ENCODE peak calls at places on chromosomes 12 and 14, in seven cellular contexts. One of them, this sample, is unnamed.
A peak's percentile ranks its signal among the peaks of the same experiment; 100 is the strongest.

GRCh38 chr14:91569301-91569700 is 59.2 kb upstream of the PPP4R3A start:
- DNase-seq in transverse colon: no peak
- DNase-seq in vagina: no peak
- DNase-seq in sigmoid colon: no peak
- DNase-seq in HCT116: no peak
- DNase-seq in H1: no peak
- DNase-seq in SK-N-SH: no peak
- DNase-seq in this sample: no peak

GRCh38 chr14:77509366-77509765 is 10.8 kb upstream of the ISM2 start:
- DNase-seq in transverse colon: no peak
- DNase-seq in vagina: no peak
- DNase-seq in sigmoid colon: no peak
- DNase-seq in HCT116: no peak
- DNase-seq in H1: no peak
- DNase-seq in SK-N-SH: no peak
- DNase-seq in this sample: no peak

GRCh38 chr14:54550514-54550913 is 16.4 kb upstream of the SAMD4A start:
- DNase-seq in transverse colon: no peak
- DNase-seq in vagina: no peak
- DNase-seq in sigmoid colon: no peak
- DNase-seq in HCT116: no peak
- DNase-seq in H1: no peak
- DNase-seq in SK-N-SH: no peak
- DNase-seq in this sample: no peak

GRCh38 chr14:94312481-94313246 is 10.5 kb downstream of the SERPINA6 start:
- DNase-seq in transverse colon: no peak
- DNase-seq in vagina: peak; percentile 64
- DNase-seq in sigmoid colon: no peak
- DNase-seq in HCT116: no peak
- DNase-seq in H1: peak; percentile 28
- DNase-seq in SK-N-SH: no peak
- DNase-seq in this sample: no peak

GRCh38 chr12:46459881-46460545 is 87.4 kb upstream of the SLC38A2 start:
- DNase-seq in transverse colon: peak; percentile 14
- DNase-seq in vagina: no peak
- DNase-seq in sigmoid colon: no peak
- DNase-seq in HCT116: no peak
- DNase-seq in H1: no peak
- DNase-seq in SK-N-SH: no peak
- DNase-seq in this sample: no peak

GRCh38 chr14:93941293-93941910 is 14.3 kb downstream of the FAM181A start:
- DNase-seq in transverse colon: no peak
- DNase-seq in vagina: no peak
- DNase-seq in sigmoid colon: no peak
- DNase-seq in HCT116: no peak
- DNase-seq in H1: no peak
- DNase-seq in SK-N-SH: no peak
- DNase-seq in this sample: peak; percentile 73

GRCh38 chr12:81809829-81810595 is 50.9 kb upstream of the PPFIA2 start:
- DNase-seq in transverse colon: no peak
- DNase-seq in vagina: no peak
- DNase-seq in sigmoid colon: no peak
- DNase-seq in HCT116: no peak
- DNase-seq in H1: no peak
- DNase-seq in SK-N-SH: no peak
- DNase-seq in this sample: no peak

GRCh38 chr14:69887740-69888657 is 8.8 kb downstream of the SMOC1 start:
- DNase-seq in transverse colon: no peak
- DNase-seq in vagina: peak; percentile 58
- DNase-seq in sigmoid colon: no peak
- DNase-seq in HCT116: no peak
- DNase-seq in H1: peak; percentile 10
- DNase-seq in SK-N-SH: no peak
- DNase-seq in this sample: no peak

GRCh38 chr12:107718606-107719005 is 33.0 kb downstream of the PWP1 start:
- DNase-seq in transverse colon: no peak
- DNase-seq in vagina: no peak
- DNase-seq in sigmoid colon: no peak
- DNase-seq in HCT116: no peak
- DNase-seq in H1: no peak
- DNase-seq in SK-N-SH: no peak
- DNase-seq in this sample: no peak

GRCh38 chr14:92747701-92748258 is 647 bp downstream of the LGMN start:
- DNase-seq in transverse colon: peak; percentile 24
- DNase-seq in vagina: no peak
- DNase-seq in sigmoid colon: no peak
- DNase-seq in HCT116: no peak
- DNase-seq in H1: no peak
- DNase-seq in SK-N-SH: peak; percentile 25
- DNase-seq in this sample: no peak

GRCh38 chr12:46556105-46556559 is 183.6 kb upstream of the SLC38A2 start:
- DNase-seq in transverse colon: no peak
- DNase-seq in vagina: no peak
- DNase-seq in sigmoid colon: no peak
- DNase-seq in HCT116: peak; percentile 84
- DNase-seq in H1: no peak
- DNase-seq in SK-N-SH: no peak
- DNase-seq in this sample: no peak

GRCh38 chr12:91893476-91893875 is 252.2 kb downstream of the BTG1 start:
- DNase-seq in transverse colon: no peak
- DNase-seq in vagina: no peak
- DNase-seq in sigmoid colon: no peak
- DNase-seq in HCT116: no peak
- DNase-seq in H1: no peak
- DNase-seq in SK-N-SH: no peak
- DNase-seq in this sample: no peak
- TF ChIP-seq POLR2AphosphoS5 in transverse colon: no peak
- TF ChIP-seq POLR2AphosphoS5 in vagina: no peak
- TF ChIP-seq POLR2AphosphoS5 in sigmoid colon: no peak
- TF ChIP-seq POLR2AphosphoS5 in HCT116: no peak
- TF ChIP-seq POLR2AphosphoS5 in H1: no peak
- TF ChIP-seq POLR2AphosphoS5 in SK-N-SH: no peak
- TF ChIP-seq POLR2AphosphoS5 in this sample: no peak

GRCh38 chr12:56898938-56899337 is 35.3 kb downstream of the SDR9C7 start:
- DNase-seq in transverse colon: no peak
- DNase-seq in vagina: no peak
- DNase-seq in sigmoid colon: no peak
- DNase-seq in HCT116: no peak
- DNase-seq in H1: no peak
- DNase-seq in SK-N-SH: no peak
- DNase-seq in this sample: no peak
- H3K9me3 ChIP-seq in transverse colon: peaks cover 16% of the 10 kb centered on the region
- H3K9me3 ChIP-seq in vagina: peaks cover 10% of the 10 kb centered on the region
- H3K9me3 ChIP-seq in sigmoid colon: peaks cover 6% of the 10 kb centered on the region
- H3K9me3 ChIP-seq in HCT116: no peaks in the 10 kb centered on the region
- H3K9me3 ChIP-seq in H1: peaks cover 52% of the 10 kb centered on the region
- H3K9me3 ChIP-seq in SK-N-SH: no peaks in the 10 kb centered on the region
- H3K9me3 ChIP-seq in this sample: peaks cover 46% of the 10 kb centered on the region

GRCh38 chr14:104215706-104216334 is 77.4 kb downstream of the KIF26A start:
- DNase-seq in transverse colon: no peak
- DNase-seq in vagina: no peak
- DNase-seq in sigmoid colon: no peak
- DNase-seq in HCT116: no peak
- DNase-seq in H1: no peak
- DNase-seq in SK-N-SH: no peak
- DNase-seq in this sample: no peak
- TF ChIP-seq POLR2AphosphoS5 in transverse colon: no peak
- TF ChIP-seq POLR2AphosphoS5 in vagina: no peak
- TF ChIP-seq POLR2AphosphoS5 in sigmoid colon: no peak
- TF ChIP-seq POLR2AphosphoS5 in HCT116: no peak
- TF ChIP-seq POLR2AphosphoS5 in H1: no peak
- TF ChIP-seq POLR2AphosphoS5 in SK-N-SH: no peak
- TF ChIP-seq POLR2AphosphoS5 in this sample: no peak

GRCh38 chr12:114294303-114294685 is 111.7 kb downstream of the TBX5 start:
- DNase-seq in transverse colon: no peak
- DNase-seq in vagina: no peak
- DNase-seq in sigmoid colon: no peak
- DNase-seq in HCT116: no peak
- DNase-seq in H1: no peak
- DNase-seq in SK-N-SH: no peak
- DNase-seq in this sample: no peak
- H3K9me3 ChIP-seq in transverse colon: no peaks in the 10 kb centered on the region
- H3K9me3 ChIP-seq in vagina: no peaks in the 10 kb centered on the region
- H3K9me3 ChIP-seq in sigmoid colon: peaks cover 4% of the 10 kb centered on the region
- H3K9me3 ChIP-seq in HCT116: no peaks in the 10 kb centered on the region
- H3K9me3 ChIP-seq in H1: peaks cover 3% of the 10 kb centered on the region
- H3K9me3 ChIP-seq in SK-N-SH: no peaks in the 10 kb centered on the region
- H3K9me3 ChIP-seq in this sample: peaks cover 14% of the 10 kb centered on the region

GRCh38 chr14:99634443-99634842 is 10.5 kb upstream of the HHIPL1 start:
- DNase-seq in transverse colon: no peak
- DNase-seq in vagina: no peak
- DNase-seq in sigmoid colon: no peak
- DNase-seq in HCT116: no peak
- DNase-seq in H1: no peak
- DNase-seq in SK-N-SH: no peak
- DNase-seq in this sample: no peak
- TF ChIP-seq POLR2AphosphoS5 in transverse colon: no peak
- TF ChIP-seq POLR2AphosphoS5 in vagina: no peak
- TF ChIP-seq POLR2AphosphoS5 in sigmoid colon: no peak
- TF ChIP-seq POLR2AphosphoS5 in HCT116: no peak
- TF ChIP-seq POLR2AphosphoS5 in H1: no peak
- TF ChIP-seq POLR2AphosphoS5 in SK-N-SH: no peak
- TF ChIP-seq POLR2AphosphoS5 in this sample: no peak

DNA sequence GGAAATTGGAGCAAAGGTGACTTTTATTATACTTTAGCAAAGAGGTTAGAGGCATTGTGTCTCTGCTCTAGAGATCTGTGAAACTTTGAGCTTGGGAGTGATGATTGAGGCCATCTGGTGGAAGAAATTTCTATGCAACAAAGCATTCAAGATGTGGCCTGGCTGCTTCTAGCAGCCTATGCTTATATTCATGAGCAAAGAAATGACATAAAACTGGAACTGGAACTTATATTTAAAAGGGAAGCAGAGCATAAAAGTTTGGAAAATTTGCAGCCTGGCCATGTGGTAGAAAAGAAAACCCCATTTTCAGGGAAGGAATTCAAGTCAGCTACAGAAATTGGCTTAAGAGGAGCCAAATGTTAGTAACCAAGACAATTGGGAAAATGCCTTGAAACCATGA is 70.4 kb downstream of the SDR9C7 start:
- DNase-seq in transverse colon: no peak
- DNase-seq in vagina: no peak
- DNase-seq in sigmoid colon: no peak
- DNase-seq in HCT116: no peak
- DNase-seq in H1: no peak
- DNase-seq in SK-N-SH: no peak
- DNase-seq in this sample: no peak
- H3K9me3 ChIP-seq in transverse colon: peaks cover 36% of the 10 kb centered on the region
- H3K9me3 ChIP-seq in vagina: peaks cover 30% of the 10 kb centered on the region
- H3K9me3 ChIP-seq in sigmoid colon: peaks cover 16% of the 10 kb centered on the region
- H3K9me3 ChIP-seq in HCT116: peaks cover 20% of the 10 kb centered on the region
- H3K9me3 ChIP-seq in H1: peaks cover 60% of the 10 kb centered on the region
- H3K9me3 ChIP-seq in SK-N-SH: no peaks in the 10 kb centered on the region
- H3K9me3 ChIP-seq in this sample: peaks cover 23% of the 10 kb centered on the region

GRCh38 chr12:49556391-49557186 is 11.4 kb downstream of the MCRS1 start:
- DNase-seq in transverse colon: no peak
- DNase-seq in vagina: no peak
- DNase-seq in sigmoid colon: no peak
- DNase-seq in HCT116: no peak
- DNase-seq in H1: no peak
- DNase-seq in SK-N-SH: peak; percentile 10
- DNase-seq in this sample: no peak
- TF ChIP-seq POLR2AphosphoS5 in transverse colon: no peak
- TF ChIP-seq POLR2AphosphoS5 in vagina: no peak
- TF ChIP-seq POLR2AphosphoS5 in sigmoid colon: no peak
- TF ChIP-seq POLR2AphosphoS5 in HCT116: no peak
- TF ChIP-seq POLR2AphosphoS5 in H1: no peak
- TF ChIP-seq POLR2AphosphoS5 in SK-N-SH: no peak
- TF ChIP-seq POLR2AphosphoS5 in this sample: no peak

DNA sequence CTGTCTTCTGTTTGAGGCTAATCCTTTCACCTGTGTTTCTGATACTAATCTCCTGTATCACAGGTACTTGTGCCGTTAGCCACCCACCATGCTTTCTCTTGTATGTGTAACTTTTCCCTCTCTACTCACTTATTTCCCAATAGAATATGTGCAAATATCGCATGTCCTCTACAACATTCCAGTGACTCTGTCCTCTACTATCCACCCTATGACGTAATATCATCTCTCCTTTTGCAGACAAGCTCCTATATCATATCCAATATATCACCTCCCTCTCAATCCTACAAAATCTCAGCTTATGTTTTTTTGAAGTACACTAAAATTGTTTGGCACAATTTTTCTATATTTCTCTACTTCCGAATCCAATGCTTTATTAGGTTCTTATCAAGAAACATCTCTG is 232.6 kb upstream of the LRFN5 start:
- DNase-seq in transverse colon: no peak
- DNase-seq in vagina: no peak
- DNase-seq in sigmoid colon: no peak
- DNase-seq in HCT116: no peak
- DNase-seq in H1: no peak
- DNase-seq in SK-N-SH: no peak
- DNase-seq in this sample: no peak
- H3K9me3 ChIP-seq in transverse colon: peaks cover 4% of the 10 kb centered on the region
- H3K9me3 ChIP-seq in vagina: no peaks in the 10 kb centered on the region
- H3K9me3 ChIP-seq in sigmoid colon: no peaks in the 10 kb centered on the region
- H3K9me3 ChIP-seq in HCT116: no peaks in the 10 kb centered on the region
- H3K9me3 ChIP-seq in H1: no peaks in the 10 kb centered on the region
- H3K9me3 ChIP-seq in SK-N-SH: no peaks in the 10 kb centered on the region
- H3K9me3 ChIP-seq in this sample: no peaks in the 10 kb centered on the region

GRCh38 chr14:64112859-64113258 is 181.3 kb downstream of the ESR2 start:
- DNase-seq in transverse colon: peak; percentile 58
- DNase-seq in vagina: no peak
- DNase-seq in sigmoid colon: no peak
- DNase-seq in HCT116: no peak
- DNase-seq in H1: no peak
- DNase-seq in SK-N-SH: no peak
- DNase-seq in this sample: peak; percentile 57
- TF ChIP-seq POLR2AphosphoS5 in transverse colon: no peak
- TF ChIP-seq POLR2AphosphoS5 in vagina: no peak
- TF ChIP-seq POLR2AphosphoS5 in sigmoid colon: no peak
- TF ChIP-seq POLR2AphosphoS5 in HCT116: no peak
- TF ChIP-seq POLR2AphosphoS5 in H1: no peak
- TF ChIP-seq POLR2AphosphoS5 in SK-N-SH: no peak
- TF ChIP-seq POLR2AphosphoS5 in this sample: no peak